ENCODE peak calls at places on chromosomes 7 and 10, in ten cellular contexts. One of them, this sample, is unnamed.

GRCh38 chr7:7868245-7868899 is 100.2 kb upstream of the GLCCI1 start:
- DNase-seq in hippocampal formation: no peak
- DNase-seq in fibroblast of lung: no peak
- DNase-seq in epithelial cell of prostate: no peak
- DNase-seq in GM20000: no peak
- DNase-seq in sciatic nerve: no peak
- DNase-seq in hypothalamus: no peak
- DNase-seq in choroid plexus epithelial cell: no peak
- DNase-seq in NCI-H2081: no peak
- DNase-seq in effector CD4-positive, alpha-beta T cell: no peak
- DNase-seq in this sample: no peak

GRCh38 chr10:95364342-95364741 is 73.5 kb upstream of the PDLIM1 start:
- DNase-seq in epithelial cell of prostate: no peak
- DNase-seq in effector CD4-positive, alpha-beta T cell: no peak
- DNase-seq in NCI-H2081: no peak
- DNase-seq in choroid plexus epithelial cell: no peak
- DNase-seq in hippocampal formation: no peak
- DNase-seq in hypothalamus: no peak
- DNase-seq in fibroblast of lung: no peak
- DNase-seq in sciatic nerve: no peak
- DNase-seq in GM20000: no peak
- DNase-seq in this sample: no peak

GRCh38 chr10:26437637-26438461 is at the start of gene APBB1IP:
- DNase-seq in hippocampal formation: peak
- DNase-seq in hypothalamus: no peak
- DNase-seq in epithelial cell of prostate: no peak
- DNase-seq in GM20000: peak
- DNase-seq in effector CD4-positive, alpha-beta T cell: peak
- DNase-seq in fibroblast of lung: peak
- DNase-seq in choroid plexus epithelial cell: no peak
- DNase-seq in sciatic nerve: peak
- DNase-seq in NCI-H2081: no peak
- DNase-seq in this sample: peak

GRCh38 chr10:44233561-44234470 is 151.1 kb downstream of the CXCL12 start:
- DNase-seq in effector CD4-positive, alpha-beta T cell: no peak
- DNase-seq in epithelial cell of prostate: no peak
- DNase-seq in choroid plexus epithelial cell: peak
- DNase-seq in sciatic nerve: no peak
- DNase-seq in GM20000: no peak
- DNase-seq in hippocampal formation: no peak
- DNase-seq in fibroblast of lung: peak
- DNase-seq in NCI-H2081: no peak
- DNase-seq in hypothalamus: no peak
- DNase-seq in this sample: no peak

GRCh38 chr10:43231523-43232078 is 35.3 kb downstream of the RASGEF1A start:
- DNase-seq in choroid plexus epithelial cell: no peak
- DNase-seq in GM20000: no peak
- DNase-seq in fibroblast of lung: no peak
- DNase-seq in effector CD4-positive, alpha-beta T cell: peak
- DNase-seq in sciatic nerve: peak
- DNase-seq in hippocampal formation: no peak
- DNase-seq in NCI-H2081: no peak
- DNase-seq in epithelial cell of prostate: no peak
- DNase-seq in hypothalamus: no peak
- DNase-seq in this sample: no peak

GRCh38 chr7:19772858-19773337 is 519 bp downstream of the TMEM196 start:
- DNase-seq in GM20000: peak
- DNase-seq in fibroblast of lung: peak
- DNase-seq in hypothalamus: no peak
- DNase-seq in choroid plexus epithelial cell: peak
- DNase-seq in effector CD4-positive, alpha-beta T cell: no peak
- DNase-seq in hippocampal formation: no peak
- DNase-seq in NCI-H2081: peak
- DNase-seq in sciatic nerve: no peak
- DNase-seq in epithelial cell of prostate: no peak
- DNase-seq in this sample: no peak

GRCh38 chr10:132482090-132482489 is 55.5 kb upstream of the INPP5A start:
- DNase-seq in hippocampal formation: no peak
- DNase-seq in effector CD4-positive, alpha-beta T cell: no peak
- DNase-seq in choroid plexus epithelial cell: peak
- DNase-seq in GM20000: no peak
- DNase-seq in fibroblast of lung: peak
- DNase-seq in hypothalamus: no peak
- DNase-seq in NCI-H2081: no peak
- DNase-seq in sciatic nerve: peak
- DNase-seq in epithelial cell of prostate: peak
- DNase-seq in this sample: no peak

GRCh38 chr10:120517196-120517595 is 60.2 kb downstream of the PLPP4 start:
- DNase-seq in choroid plexus epithelial cell: no peak
- DNase-seq in GM20000: no peak
- DNase-seq in fibroblast of lung: no peak
- DNase-seq in NCI-H2081: no peak
- DNase-seq in sciatic nerve: no peak
- DNase-seq in hypothalamus: no peak
- DNase-seq in epithelial cell of prostate: no peak
- DNase-seq in effector CD4-positive, alpha-beta T cell: no peak
- DNase-seq in hippocampal formation: no peak
- DNase-seq in this sample: no peak

GRCh38 chr7:30923009-30923773 is 11.5 kb downstream of the AQP1 start:
- DNase-seq in sciatic nerve: peak
- DNase-seq in NCI-H2081: no peak
- DNase-seq in effector CD4-positive, alpha-beta T cell: no peak
- DNase-seq in hippocampal formation: no peak
- DNase-seq in fibroblast of lung: no peak
- DNase-seq in epithelial cell of prostate: no peak
- DNase-seq in choroid plexus epithelial cell: no peak
- DNase-seq in hypothalamus: no peak
- DNase-seq in GM20000: no peak
- DNase-seq in this sample: no peak

GRCh38 chr7:129690701-129691100 is 79.2 kb downstream of the NRF1 start:
- DNase-seq in epithelial cell of prostate: no peak
- DNase-seq in fibroblast of lung: no peak
- DNase-seq in hippocampal formation: no peak
- DNase-seq in effector CD4-positive, alpha-beta T cell: no peak
- DNase-seq in hypothalamus: no peak
- DNase-seq in sciatic nerve: no peak
- DNase-seq in choroid plexus epithelial cell: no peak
- DNase-seq in GM20000: no peak
- DNase-seq in NCI-H2081: no peak
- DNase-seq in this sample: no peak